ENCODE peak calls at places on chromosomes 7 and 10, in ten cellular contexts. One of them, this sample, is unnamed.

GRCh38 chr10:124511205-124512039 is 49.8 kb downstream of the LHPP start:
- DNase-seq in psoas muscle: peak
- DNase-seq in fibroblast of lung: no peak
- DNase-seq in prostate gland: no peak
- DNase-seq in lung: no peak
- DNase-seq in astrocyte of the spinal cord: no peak
- DNase-seq in cardiac fibroblast: no peak
- DNase-seq in A549: no peak
- DNase-seq in sigmoid colon: peak
- DNase-seq in HL-60: no peak
- DNase-seq in this sample: no peak

GRCh38 chr10:72162978-72163377 is 52.8 kb upstream of the ANAPC16 start:
- DNase-seq in psoas muscle: no peak
- DNase-seq in fibroblast of lung: peak
- DNase-seq in prostate gland: no peak
- DNase-seq in lung: no peak
- DNase-seq in astrocyte of the spinal cord: peak
- DNase-seq in cardiac fibroblast: peak
- DNase-seq in A549: no peak
- DNase-seq in sigmoid colon: no peak
- DNase-seq in HL-60: peak
- DNase-seq in this sample: peak

GRCh38 chr7:2523941-2524807 is 4.6 kb downstream of the LFNG start:
- DNase-seq in psoas muscle: peak
- DNase-seq in fibroblast of lung: no peak
- DNase-seq in prostate gland: peak
- DNase-seq in lung: peak
- DNase-seq in astrocyte of the spinal cord: peak
- DNase-seq in cardiac fibroblast: peak
- DNase-seq in A549: peak
- DNase-seq in sigmoid colon: no peak
- DNase-seq in HL-60: peak
- DNase-seq in this sample: peak

GRCh38 chr10:19592276-19592675 is 224.0 kb upstream of the PLXDC2 start:
- DNase-seq in psoas muscle: no peak
- DNase-seq in fibroblast of lung: no peak
- DNase-seq in prostate gland: no peak
- DNase-seq in lung: no peak
- DNase-seq in astrocyte of the spinal cord: peak
- DNase-seq in cardiac fibroblast: peak
- DNase-seq in A549: peak
- DNase-seq in sigmoid colon: no peak
- DNase-seq in HL-60: no peak
- DNase-seq in this sample: no peak

GRCh38 chr7:100967292-100967863 is 2.0 kb upstream of the MUC12 start:
- DNase-seq in psoas muscle: no peak
- DNase-seq in fibroblast of lung: no peak
- DNase-seq in prostate gland: no peak
- DNase-seq in lung: no peak
- DNase-seq in astrocyte of the spinal cord: no peak
- DNase-seq in cardiac fibroblast: no peak
- DNase-seq in A549: peak
- DNase-seq in sigmoid colon: no peak
- DNase-seq in HL-60: no peak
- DNase-seq in this sample: no peak

GRCh38 chr10:75969031-75969430 is 537.6 kb downstream of the LRMDA start:
- DNase-seq in psoas muscle: no peak
- DNase-seq in fibroblast of lung: no peak
- DNase-seq in prostate gland: no peak
- DNase-seq in lung: no peak
- DNase-seq in astrocyte of the spinal cord: no peak
- DNase-seq in cardiac fibroblast: no peak
- DNase-seq in A549: no peak
- DNase-seq in sigmoid colon: no peak
- DNase-seq in HL-60: no peak
- DNase-seq in this sample: peak

GRCh38 chr7:24587853-24588252 is 14.6 kb downstream of the PALS2 start:
- DNase-seq in psoas muscle: peak
- DNase-seq in fibroblast of lung: peak
- DNase-seq in prostate gland: no peak
- DNase-seq in lung: no peak
- DNase-seq in astrocyte of the spinal cord: no peak
- DNase-seq in cardiac fibroblast: no peak
- DNase-seq in A549: peak
- DNase-seq in sigmoid colon: no peak
- DNase-seq in HL-60: no peak
- DNase-seq in this sample: peak

GRCh38 chr10:37067576-37067975 is 57.8 kb upstream of the ANKRD30A start:
- DNase-seq in psoas muscle: no peak
- DNase-seq in fibroblast of lung: no peak
- DNase-seq in prostate gland: no peak
- DNase-seq in lung: no peak
- DNase-seq in astrocyte of the spinal cord: no peak
- DNase-seq in cardiac fibroblast: peak
- DNase-seq in A549: peak
- DNase-seq in sigmoid colon: no peak
- DNase-seq in HL-60: no peak
- DNase-seq in this sample: no peak

DNA sequence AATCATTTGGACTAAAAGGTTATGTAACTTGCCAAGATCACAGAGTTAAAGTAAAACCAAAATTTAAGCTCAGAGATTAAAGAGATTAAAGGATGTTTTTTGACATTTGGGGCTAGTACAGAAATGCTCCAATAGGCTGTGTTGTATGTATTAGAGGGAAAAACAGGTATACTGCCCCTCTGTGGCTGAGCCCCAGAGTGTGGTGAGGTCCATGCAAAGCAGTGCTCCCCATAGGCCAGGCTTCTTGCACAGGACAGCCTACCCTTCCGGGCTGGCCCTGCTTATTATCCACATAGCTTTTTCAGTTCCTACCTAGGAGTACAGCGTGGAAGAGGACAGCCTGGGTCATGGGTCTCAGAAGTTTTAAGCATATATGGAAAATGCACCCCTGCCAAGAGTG is 322.9 kb downstream of the POM121L12 start:
- DNase-seq in psoas muscle: no peak
- DNase-seq in fibroblast of lung: no peak
- DNase-seq in prostate gland: no peak
- DNase-seq in lung: no peak
- DNase-seq in astrocyte of the spinal cord: no peak
- DNase-seq in cardiac fibroblast: no peak
- DNase-seq in A549: no peak
- DNase-seq in sigmoid colon: no peak
- DNase-seq in HL-60: no peak
- DNase-seq in this sample: no peak
- TF ChIP-seq CTCF in psoas muscle: no peak
- TF ChIP-seq CTCF in fibroblast of lung: no peak
- TF ChIP-seq CTCF in prostate gland: no peak
- TF ChIP-seq CTCF in lung: no peak
- TF ChIP-seq CTCF in astrocyte of the spinal cord: no peak
- TF ChIP-seq CTCF in cardiac fibroblast: no peak
- TF ChIP-seq CTCF in A549: no peak
- TF ChIP-seq CTCF in sigmoid colon: no peak
- TF ChIP-seq CTCF in HL-60: no peak
- TF ChIP-seq CTCF in this sample: no peak

GRCh38 chr10:4243651-4244050 is 458.6 kb upstream of the KLF6 start:
- DNase-seq in psoas muscle: no peak
- DNase-seq in fibroblast of lung: peak
- DNase-seq in prostate gland: no peak
- DNase-seq in lung: no peak
- DNase-seq in astrocyte of the spinal cord: peak
- DNase-seq in cardiac fibroblast: peak
- DNase-seq in A549: peak
- DNase-seq in sigmoid colon: peak
- DNase-seq in HL-60: no peak
- DNase-seq in this sample: peak
- H3K4me3 ChIP-seq in psoas muscle: peak
- H3K4me3 ChIP-seq in fibroblast of lung: peak
- H3K4me3 ChIP-seq in prostate gland: no peak
- H3K4me3 ChIP-seq in lung: no peak
- H3K4me3 ChIP-seq in astrocyte of the spinal cord: peak
- H3K4me3 ChIP-seq in cardiac fibroblast: no peak
- H3K4me3 ChIP-seq in A549: no peak
- H3K4me3 ChIP-seq in sigmoid colon: peak
- H3K4me3 ChIP-seq in HL-60: no peak
- H3K4me3 ChIP-seq in this sample: peak

GRCh38 chr7:27438878-27439589 is 196.4 kb downstream of the EVX1 start:
- DNase-seq in psoas muscle: no peak
- DNase-seq in fibroblast of lung: peak
- DNase-seq in prostate gland: no peak
- DNase-seq in lung: no peak
- DNase-seq in astrocyte of the spinal cord: no peak
- DNase-seq in cardiac fibroblast: no peak
- DNase-seq in A549: no peak
- DNase-seq in sigmoid colon: no peak
- DNase-seq in HL-60: peak
- DNase-seq in this sample: peak

GRCh38 chr7:27435461-27435860 is 192.9 kb downstream of the EVX1 start:
- DNase-seq in psoas muscle: no peak
- DNase-seq in fibroblast of lung: peak
- DNase-seq in prostate gland: no peak
- DNase-seq in lung: no peak
- DNase-seq in astrocyte of the spinal cord: peak
- DNase-seq in cardiac fibroblast: peak
- DNase-seq in A549: no peak
- DNase-seq in sigmoid colon: no peak
- DNase-seq in HL-60: no peak
- DNase-seq in this sample: peak

GRCh38 chr7:27433581-27433980 is 191.0 kb downstream of the EVX1 start:
- DNase-seq in psoas muscle: no peak
- DNase-seq in fibroblast of lung: no peak
- DNase-seq in prostate gland: no peak
- DNase-seq in lung: no peak
- DNase-seq in astrocyte of the spinal cord: no peak
- DNase-seq in cardiac fibroblast: no peak
- DNase-seq in A549: no peak
- DNase-seq in sigmoid colon: no peak
- DNase-seq in HL-60: no peak
- DNase-seq in this sample: no peak

GRCh38 chr7:27431465-27431864 is 188.9 kb downstream of the EVX1 start:
- DNase-seq in psoas muscle: no peak
- DNase-seq in fibroblast of lung: no peak
- DNase-seq in prostate gland: no peak
- DNase-seq in lung: no peak
- DNase-seq in astrocyte of the spinal cord: no peak
- DNase-seq in cardiac fibroblast: no peak
- DNase-seq in A549: no peak
- DNase-seq in sigmoid colon: no peak
- DNase-seq in HL-60: no peak
- DNase-seq in this sample: no peak

DNA sequence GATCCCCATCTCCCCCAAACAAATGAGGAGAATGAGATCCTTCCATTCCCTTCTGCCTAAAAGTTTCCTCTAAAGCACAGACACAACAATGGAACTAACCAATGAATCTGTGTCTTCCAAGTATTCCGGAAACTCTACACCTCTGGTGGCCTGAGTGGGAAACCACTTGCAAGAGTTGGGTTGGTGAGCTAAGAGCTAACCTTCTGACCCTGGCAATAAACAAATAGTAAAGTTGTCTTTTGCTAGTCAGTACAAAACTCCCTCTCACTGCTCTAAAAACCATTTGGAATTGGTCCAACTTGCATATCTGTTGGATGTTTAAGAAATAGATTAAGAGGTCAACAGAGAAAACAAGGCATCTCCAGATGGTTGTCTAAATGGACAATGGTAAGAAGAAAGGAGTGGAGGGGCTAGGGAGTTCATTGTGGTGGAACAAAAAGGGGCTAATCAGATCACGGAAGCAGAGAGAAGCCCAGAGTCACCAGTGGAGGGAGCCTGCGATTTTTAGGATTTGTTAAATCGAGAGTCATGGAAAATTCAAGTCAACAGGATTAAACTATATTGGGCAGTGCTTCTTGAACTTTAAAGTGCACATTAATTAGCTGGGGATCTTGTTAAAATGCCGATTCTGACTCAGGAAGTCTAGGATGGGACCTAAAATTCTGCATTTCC is 192.3 kb downstream of the EVX1 start:
- DNase-seq in psoas muscle: no peak
- DNase-seq in fibroblast of lung: peak
- DNase-seq in prostate gland: no peak
- DNase-seq in lung: no peak
- DNase-seq in astrocyte of the spinal cord: peak
- DNase-seq in cardiac fibroblast: no peak
- DNase-seq in A549: no peak
- DNase-seq in sigmoid colon: no peak
- DNase-seq in HL-60: no peak
- DNase-seq in this sample: peak
- TF ChIP-seq CTCF in psoas muscle: no peak
- TF ChIP-seq CTCF in fibroblast of lung: no peak
- TF ChIP-seq CTCF in prostate gland: no peak
- TF ChIP-seq CTCF in lung: no peak
- TF ChIP-seq CTCF in astrocyte of the spinal cord: peak
- TF ChIP-seq CTCF in cardiac fibroblast: no peak
- TF ChIP-seq CTCF in A549: no peak
- TF ChIP-seq CTCF in sigmoid colon: no peak
- TF ChIP-seq CTCF in HL-60: no peak
- TF ChIP-seq CTCF in this sample: peak

GRCh38 chr7:20191044-20191867 is 25.9 kb downstream of the MACC1 start:
- DNase-seq in psoas muscle: no peak
- DNase-seq in fibroblast of lung: no peak
- DNase-seq in prostate gland: no peak
- DNase-seq in lung: no peak
- DNase-seq in astrocyte of the spinal cord: no peak
- DNase-seq in cardiac fibroblast: no peak
- DNase-seq in A549: no peak
- DNase-seq in sigmoid colon: no peak
- DNase-seq in HL-60: peak
- DNase-seq in this sample: no peak

GRCh38 chr7:20197125-20197524 is 20.1 kb downstream of the MACC1 start:
- DNase-seq in psoas muscle: no peak
- DNase-seq in fibroblast of lung: peak
- DNase-seq in prostate gland: no peak
- DNase-seq in lung: no peak
- DNase-seq in astrocyte of the spinal cord: peak
- DNase-seq in cardiac fibroblast: no peak
- DNase-seq in A549: no peak
- DNase-seq in sigmoid colon: no peak
- DNase-seq in HL-60: no peak
- DNase-seq in this sample: no peak

GRCh38 chr7:20194586-20194985 is 22.6 kb downstream of the MACC1 start:
- DNase-seq in psoas muscle: no peak
- DNase-seq in fibroblast of lung: no peak
- DNase-seq in prostate gland: no peak
- DNase-seq in lung: no peak
- DNase-seq in astrocyte of the spinal cord: no peak
- DNase-seq in cardiac fibroblast: no peak
- DNase-seq in A549: no peak
- DNase-seq in sigmoid colon: no peak
- DNase-seq in HL-60: no peak
- DNase-seq in this sample: no peak

GRCh38 chr7:20193242-20193777 is 23.9 kb downstream of the MACC1 start:
- DNase-seq in psoas muscle: no peak
- DNase-seq in fibroblast of lung: peak
- DNase-seq in prostate gland: no peak
- DNase-seq in lung: no peak
- DNase-seq in astrocyte of the spinal cord: no peak
- DNase-seq in cardiac fibroblast: peak
- DNase-seq in A549: no peak
- DNase-seq in sigmoid colon: no peak
- DNase-seq in HL-60: no peak
- DNase-seq in this sample: no peak

DNA sequence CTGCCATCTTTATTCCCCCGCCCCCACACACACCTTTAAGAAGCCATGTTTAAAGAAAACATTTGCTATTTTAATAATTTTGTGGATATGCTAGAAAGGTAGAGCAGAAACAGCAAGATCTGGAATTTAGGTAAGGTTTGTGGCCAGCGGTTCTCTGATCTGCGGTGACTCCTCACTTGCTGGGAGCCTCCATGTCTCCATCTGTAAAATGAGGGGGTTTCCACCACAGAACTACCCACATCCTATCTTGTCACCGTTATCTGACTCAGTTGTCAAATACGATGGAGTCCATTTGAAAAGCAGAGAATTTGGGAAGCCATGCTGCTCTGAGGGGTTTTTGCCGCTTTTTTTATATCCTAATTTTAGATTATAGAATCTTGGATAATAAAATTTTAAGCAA is 23.3 kb downstream of the MACC1 start:
- DNase-seq in psoas muscle: no peak
- DNase-seq in fibroblast of lung: no peak
- DNase-seq in prostate gland: no peak
- DNase-seq in lung: no peak
- DNase-seq in astrocyte of the spinal cord: no peak
- DNase-seq in cardiac fibroblast: no peak
- DNase-seq in A549: no peak
- DNase-seq in sigmoid colon: no peak
- DNase-seq in HL-60: no peak
- DNase-seq in this sample: no peak
- H3K4me3 ChIP-seq in psoas muscle: no peak
- H3K4me3 ChIP-seq in fibroblast of lung: no peak
- H3K4me3 ChIP-seq in prostate gland: no peak
- H3K4me3 ChIP-seq in lung: no peak
- H3K4me3 ChIP-seq in astrocyte of the spinal cord: no peak
- H3K4me3 ChIP-seq in cardiac fibroblast: no peak
- H3K4me3 ChIP-seq in A549: no peak
- H3K4me3 ChIP-seq in sigmoid colon: no peak
- H3K4me3 ChIP-seq in HL-60: no peak
- H3K4me3 ChIP-seq in this sample: no peak